ENCODE peak calls at places on chromosomes 6 and 20, in five cellular contexts. R is pancreas, F is PC-3, O is omental fat pad, D is SK-N-SH treated with all-trans-retinoic acid at 6 μM for 48 hours. K is an unnamed sample.

GRCh38 chr20:57919059-57919458 is 209.2 kb upstream of the PMEPA1 start:
- ATAC-seq in R (peak; percentile 65), F (no peak), O (no peak), D (no peak), K (no peak)

GRCh38 chr20:46699651-46700359 is 9.6 kb upstream of the SLC2A10 start:
- ATAC-seq in R (peak; percentile 65), F (peak; percentile 84), O (no peak), D (peak; percentile 72), K (peak; percentile 52)

GRCh38 chr20:38338849-38339520 is 7.3 kb upstream of the LBP start:
- ATAC-seq in R (peak; percentile 27), F (peak; percentile 55), O (no peak), D (peak; percentile 28), K (no peak)

GRCh38 chr20:41046716-41047115 is 18.1 kb downstream of the TOP1 start:
- ATAC-seq in R (no peak), F (no peak), O (no peak), D (peak; percentile 21), K (peak; percentile 86)

GRCh38 chr20:48740714-48741113 is 87.1 kb downstream of the PREX1 start:
- ATAC-seq in R (no peak), F (no peak), O (no peak), D (no peak), K (no peak)

GRCh38 chr6:159984268-159984786 is 15.4 kb downstream of the IGF2R start:
- ATAC-seq in R (no peak), F (peak; percentile 84), O (no peak), D (no peak), K (no peak)

GRCh38 chr20:54407446-54407845 is 67.9 kb upstream of the DOK5 start:
- ATAC-seq in R (no peak), F (no peak), O (no peak), D (no peak), K (no peak)

GRCh38 chr6:48542191-48542590 is 431.2 kb upstream of the PTCHD4 start:
- ATAC-seq in R (no peak), F (peak; percentile 33), O (no peak), D (no peak), K (no peak)

GRCh38 chr6:154594474-154595198 is 84.2 kb upstream of the CNKSR3 start:
- ATAC-seq in R (no peak), F (no peak), O (no peak), D (no peak), K (no peak)

GRCh38 chr6:148311849-148312669 is 30.6 kb upstream of the SASH1 start:
- ATAC-seq in R (no peak), F (no peak), O (peak; percentile 82), D (peak; percentile 57), K (no peak)

GRCh38 chr6:129029778-129030177 is 146.8 kb downstream of the LAMA2 start:
- ATAC-seq in R (no peak), F (no peak), O (no peak), D (no peak), K (no peak)

GRCh38 chr6:127365874-127366273 is 22.5 kb upstream of the ECHDC1 start:
- ATAC-seq in R (no peak), F (no peak), O (no peak), D (peak; percentile 54), K (no peak)

GRCh38 chr20:6040958-6041807 is 12.7 kb downstream of the LRRN4 start:
- ATAC-seq in R (no peak), F (no peak), O (no peak), D (no peak), K (no peak)

GRCh38 chr6:52566853-52567279 is 10.0 kb downstream of the TRAM2 start:
- ATAC-seq in R (no peak), F (peak; percentile 94), O (peak; percentile 67), D (no peak), K (no peak)

GRCh38 chr20:56289652-56290051 is 41.1 kb downstream of the MC3R start:
- ATAC-seq in R (no peak), F (no peak), O (no peak), D (no peak), K (no peak)

GRCh38 chr6:52725133-52725529 is 38.1 kb downstream of the GSTA2 start:
- ATAC-seq in R (peak; percentile 35), F (peak; percentile 12), O (no peak), D (no peak), K (no peak)

GRCh38 chr6:168533428-168533827 is 92.4 kb downstream of the SMOC2 start:
- ATAC-seq in R (peak; percentile 95), F (no peak), O (no peak), D (no peak), K (no peak)

K was measured in activated T-helper 17 cell treated with anti-CD3 and anti-CD28 coated beads, Interleukin-2, amount 50 U/mL, for 72 hours.